ENCODE peak calls at places on chromosomes 1 and 21, in eight cellular contexts. One of them, this sample, is unnamed.

GRCh38 chr1:27522860-27523665 is 33.1 kb upstream of the WASF2 start:
- DNase-seq in CD4-positive, alpha-beta memory T cell: peak; percentile 65
- DNase-seq in astrocyte: no peak
- DNase-seq in CD8-positive, alpha-beta T cell: peak; percentile 58
- DNase-seq in pancreas: no peak
- DNase-seq in spleen: no peak
- DNase-seq in heart right ventricle: peak; percentile 69
- DNase-seq in uterus: peak; percentile 62
- DNase-seq in this sample: no peak

GRCh38 chr1:5822266-5822665 is 170.0 kb downstream of the NPHP4 start:
- DNase-seq in CD4-positive, alpha-beta memory T cell: no peak
- DNase-seq in astrocyte: no peak
- DNase-seq in CD8-positive, alpha-beta T cell: no peak
- DNase-seq in pancreas: no peak
- DNase-seq in spleen: no peak
- DNase-seq in heart right ventricle: no peak
- DNase-seq in uterus: no peak
- DNase-seq in this sample: no peak

GRCh38 chr1:197464039-197464438 is 196.0 kb downstream of the CRB1 start:
- DNase-seq in CD4-positive, alpha-beta memory T cell: no peak
- DNase-seq in astrocyte: peak; percentile 90
- DNase-seq in CD8-positive, alpha-beta T cell: no peak
- DNase-seq in pancreas: peak; percentile 18
- DNase-seq in spleen: no peak
- DNase-seq in heart right ventricle: no peak
- DNase-seq in uterus: peak; percentile 36
- DNase-seq in this sample: peak; percentile 62

GRCh38 chr1:204147392-204148097 is 4.3 kb downstream of the ETNK2 start:
- DNase-seq in CD4-positive, alpha-beta memory T cell: no peak
- DNase-seq in astrocyte: no peak
- DNase-seq in CD8-positive, alpha-beta T cell: no peak
- DNase-seq in pancreas: no peak
- DNase-seq in spleen: peak; percentile 36
- DNase-seq in heart right ventricle: no peak
- DNase-seq in uterus: no peak
- DNase-seq in this sample: no peak

GRCh38 chr1:10765734-10766478 is 30.5 kb downstream of the CASZ1 start:
- DNase-seq in CD4-positive, alpha-beta memory T cell: no peak
- DNase-seq in astrocyte: no peak
- DNase-seq in CD8-positive, alpha-beta T cell: no peak
- DNase-seq in pancreas: peak; percentile 70
- DNase-seq in spleen: no peak
- DNase-seq in heart right ventricle: no peak
- DNase-seq in uterus: no peak
- DNase-seq in this sample: no peak

GRCh38 chr1:230110971-230111370 is 43.9 kb downstream of the GALNT2 start:
- DNase-seq in CD4-positive, alpha-beta memory T cell: no peak
- DNase-seq in astrocyte: no peak
- DNase-seq in CD8-positive, alpha-beta T cell: no peak
- DNase-seq in pancreas: no peak
- DNase-seq in spleen: no peak
- DNase-seq in heart right ventricle: no peak
- DNase-seq in uterus: no peak
- DNase-seq in this sample: no peak

GRCh38 chr1:47211796-47212269 is 20.2 kb downstream of the TAL1 start:
- DNase-seq in CD4-positive, alpha-beta memory T cell: no peak
- DNase-seq in astrocyte: no peak
- DNase-seq in CD8-positive, alpha-beta T cell: no peak
- DNase-seq in pancreas: no peak
- DNase-seq in spleen: peak; percentile 77
- DNase-seq in heart right ventricle: peak; percentile 45
- DNase-seq in uterus: no peak
- DNase-seq in this sample: no peak

GRCh38 chr1:64499966-64500365 is 30.0 kb downstream of the CACHD1 start:
- DNase-seq in CD4-positive, alpha-beta memory T cell: no peak
- DNase-seq in astrocyte: no peak
- DNase-seq in CD8-positive, alpha-beta T cell: no peak
- DNase-seq in pancreas: no peak
- DNase-seq in spleen: no peak
- DNase-seq in heart right ventricle: no peak
- DNase-seq in uterus: no peak
- DNase-seq in this sample: no peak

GRCh38 chr1:102628008-102628736 is 480.1 kb downstream of the COL11A1 start:
- DNase-seq in CD4-positive, alpha-beta memory T cell: no peak
- DNase-seq in astrocyte: no peak
- DNase-seq in CD8-positive, alpha-beta T cell: no peak
- DNase-seq in pancreas: no peak
- DNase-seq in spleen: no peak
- DNase-seq in heart right ventricle: no peak
- DNase-seq in uterus: no peak
- DNase-seq in this sample: peak; percentile 26

GRCh38 chr1:167933779-167934178 is 2.7 kb upstream of the DCAF6 start:
- DNase-seq in CD4-positive, alpha-beta memory T cell: no peak
- DNase-seq in astrocyte: no peak
- DNase-seq in CD8-positive, alpha-beta T cell: no peak
- DNase-seq in pancreas: no peak
- DNase-seq in spleen: no peak
- DNase-seq in heart right ventricle: no peak
- DNase-seq in uterus: no peak
- DNase-seq in this sample: no peak

GRCh38 chr1:53046930-53047329 is 15.1 kb upstream of the PODN start:
- DNase-seq in CD4-positive, alpha-beta memory T cell: no peak
- DNase-seq in astrocyte: peak; percentile 73
- DNase-seq in CD8-positive, alpha-beta T cell: no peak
- DNase-seq in pancreas: no peak
- DNase-seq in spleen: no peak
- DNase-seq in heart right ventricle: no peak
- DNase-seq in uterus: no peak
- DNase-seq in this sample: no peak

GRCh38 chr1:12480748-12481362 is 137.2 kb downstream of the DHRS3 start:
- DNase-seq in CD4-positive, alpha-beta memory T cell: peak; percentile 45
- DNase-seq in astrocyte: peak; percentile 97
- DNase-seq in CD8-positive, alpha-beta T cell: peak; percentile 25
- DNase-seq in pancreas: no peak
- DNase-seq in spleen: peak; percentile 82
- DNase-seq in heart right ventricle: no peak
- DNase-seq in uterus: no peak
- DNase-seq in this sample: peak; percentile 70

GRCh38 chr1:154353460-154353904 is 28.2 kb downstream of the ATP8B2 start:
- DNase-seq in CD4-positive, alpha-beta memory T cell: peak; percentile 58
- DNase-seq in astrocyte: peak; percentile 17
- DNase-seq in CD8-positive, alpha-beta T cell: no peak
- DNase-seq in pancreas: peak; percentile 40
- DNase-seq in spleen: no peak
- DNase-seq in heart right ventricle: no peak
- DNase-seq in uterus: peak; percentile 41
- DNase-seq in this sample: peak; percentile 65

GRCh38 chr1:14742181-14742980 is 143.9 kb downstream of the KAZN start:
- DNase-seq in CD4-positive, alpha-beta memory T cell: no peak
- DNase-seq in astrocyte: peak; percentile 99
- DNase-seq in CD8-positive, alpha-beta T cell: no peak
- DNase-seq in pancreas: no peak
- DNase-seq in spleen: no peak
- DNase-seq in heart right ventricle: no peak
- DNase-seq in uterus: no peak
- DNase-seq in this sample: peak; percentile 94

GRCh38 chr1:149962039-149962647 is 25.5 kb upstream of the MTMR11 start:
- DNase-seq in CD4-positive, alpha-beta memory T cell: no peak
- DNase-seq in astrocyte: peak; percentile 57
- DNase-seq in CD8-positive, alpha-beta T cell: peak; percentile 42
- DNase-seq in pancreas: peak; percentile 34
- DNase-seq in spleen: no peak
- DNase-seq in heart right ventricle: no peak
- DNase-seq in uterus: peak; percentile 60
- DNase-seq in this sample: peak; percentile 90

GRCh38 chr1:227756172-227756959 is 21.1 kb downstream of the SNAP47 start:
- DNase-seq in CD4-positive, alpha-beta memory T cell: peak; percentile 24
- DNase-seq in astrocyte: no peak
- DNase-seq in CD8-positive, alpha-beta T cell: no peak
- DNase-seq in pancreas: no peak
- DNase-seq in spleen: no peak
- DNase-seq in heart right ventricle: no peak
- DNase-seq in uterus: peak; percentile 75
- DNase-seq in this sample: no peak
- H3K4me1 ChIP-seq in CD4-positive, alpha-beta memory T cell: peaks cover 36% of the 10 kb centered on the region
- H3K4me1 ChIP-seq in astrocyte: peaks cover 27% of the 10 kb centered on the region
- H3K4me1 ChIP-seq in CD8-positive, alpha-beta T cell: peaks cover 7% of the 10 kb centered on the region
- H3K4me1 ChIP-seq in pancreas: no peaks in the 10 kb centered on the region
- H3K4me1 ChIP-seq in spleen: peaks cover 11% of the 10 kb centered on the region
- H3K4me1 ChIP-seq in heart right ventricle: peaks cover 91% of the 10 kb centered on the region
- H3K4me1 ChIP-seq in uterus: peaks cover 11% of the 10 kb centered on the region
- H3K4me1 ChIP-seq in this sample: peaks cover 30% of the 10 kb centered on the region

DNA sequence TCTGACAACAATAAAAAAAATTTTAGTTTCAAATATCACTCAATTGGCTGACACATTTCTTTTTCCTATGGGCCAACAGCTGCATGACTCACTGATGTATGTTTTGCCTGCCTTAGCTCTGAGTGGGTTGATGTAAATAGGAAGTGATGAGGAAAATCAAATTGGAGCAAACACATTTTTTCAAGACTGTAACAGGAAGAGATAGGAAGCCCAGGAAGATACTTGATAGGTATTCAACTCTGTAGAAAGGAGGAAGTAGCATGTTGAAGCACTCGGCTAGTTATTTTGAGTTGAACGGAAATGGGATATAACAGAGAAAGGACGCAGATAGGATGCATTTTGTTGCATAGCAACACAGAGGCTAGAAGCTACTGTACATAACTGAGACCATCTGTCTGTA is 168.0 kb upstream of the NR5A2 start:
- DNase-seq in CD4-positive, alpha-beta memory T cell: no peak
- DNase-seq in astrocyte: peak; percentile 47
- DNase-seq in CD8-positive, alpha-beta T cell: no peak
- DNase-seq in pancreas: no peak
- DNase-seq in spleen: no peak
- DNase-seq in heart right ventricle: no peak
- DNase-seq in uterus: no peak
- DNase-seq in this sample: peak; percentile 88
- H3K4me1 ChIP-seq in CD4-positive, alpha-beta memory T cell: no peaks in the 10 kb centered on the region
- H3K4me1 ChIP-seq in astrocyte: peaks cover 22% of the 10 kb centered on the region
- H3K4me1 ChIP-seq in CD8-positive, alpha-beta T cell: no peaks in the 10 kb centered on the region
- H3K4me1 ChIP-seq in pancreas: no peaks in the 10 kb centered on the region
- H3K4me1 ChIP-seq in spleen: no peaks in the 10 kb centered on the region
- H3K4me1 ChIP-seq in heart right ventricle: no peaks in the 10 kb centered on the region
- H3K4me1 ChIP-seq in uterus: no peaks in the 10 kb centered on the region
- H3K4me1 ChIP-seq in this sample: peaks cover 36% of the 10 kb centered on the region

DNA sequence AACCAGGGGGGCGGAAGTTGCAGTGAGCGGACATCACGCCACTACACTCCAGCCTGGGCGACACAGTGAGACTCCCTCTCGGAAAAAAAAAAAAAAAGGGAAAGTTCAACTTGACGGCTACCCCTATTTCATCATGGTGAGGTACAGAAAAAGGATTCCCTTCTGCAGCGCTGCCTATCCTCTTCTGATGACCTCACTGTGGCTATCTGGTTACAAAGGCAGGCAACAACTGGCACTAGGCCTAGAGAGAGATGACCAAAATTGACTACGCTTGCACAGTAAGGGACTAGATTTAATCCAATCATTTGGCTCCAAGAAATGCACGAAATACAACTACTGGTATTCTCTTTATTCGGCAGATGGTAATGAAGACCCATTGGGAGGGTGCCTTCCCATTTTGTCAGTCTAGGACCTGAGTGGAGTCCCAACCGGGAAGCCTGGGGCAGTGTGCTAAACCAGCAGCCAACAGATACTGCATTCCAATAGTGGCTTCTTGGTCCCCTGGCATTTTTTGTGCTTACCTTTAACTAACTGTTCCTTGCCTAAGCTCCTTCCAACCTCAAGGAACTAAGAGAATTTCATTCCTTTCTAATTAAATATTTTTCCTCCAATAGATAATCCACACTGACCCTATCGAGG is 36.6 kb downstream of the ITPKB start:
- DNase-seq in CD4-positive, alpha-beta memory T cell: no peak
- DNase-seq in astrocyte: peak; percentile 72
- DNase-seq in CD8-positive, alpha-beta T cell: no peak
- DNase-seq in pancreas: no peak
- DNase-seq in spleen: no peak
- DNase-seq in heart right ventricle: no peak
- DNase-seq in uterus: peak; percentile 78
- DNase-seq in this sample: peak; percentile 46
- H3K4me1 ChIP-seq in CD4-positive, alpha-beta memory T cell: peaks cover 87% of the 10 kb centered on the region
- H3K4me1 ChIP-seq in astrocyte: peaks cover 16% of the 10 kb centered on the region
- H3K4me1 ChIP-seq in CD8-positive, alpha-beta T cell: peaks cover 85% of the 10 kb centered on the region
- H3K4me1 ChIP-seq in pancreas: peaks cover 9% of the 10 kb centered on the region
- H3K4me1 ChIP-seq in spleen: peaks cover 67% of the 10 kb centered on the region
- H3K4me1 ChIP-seq in heart right ventricle: peaks cover 88% of the 10 kb centered on the region
- H3K4me1 ChIP-seq in uterus: peaks cover 11% of the 10 kb centered on the region
- H3K4me1 ChIP-seq in this sample: peaks cover 30% of the 10 kb centered on the region

DNA sequence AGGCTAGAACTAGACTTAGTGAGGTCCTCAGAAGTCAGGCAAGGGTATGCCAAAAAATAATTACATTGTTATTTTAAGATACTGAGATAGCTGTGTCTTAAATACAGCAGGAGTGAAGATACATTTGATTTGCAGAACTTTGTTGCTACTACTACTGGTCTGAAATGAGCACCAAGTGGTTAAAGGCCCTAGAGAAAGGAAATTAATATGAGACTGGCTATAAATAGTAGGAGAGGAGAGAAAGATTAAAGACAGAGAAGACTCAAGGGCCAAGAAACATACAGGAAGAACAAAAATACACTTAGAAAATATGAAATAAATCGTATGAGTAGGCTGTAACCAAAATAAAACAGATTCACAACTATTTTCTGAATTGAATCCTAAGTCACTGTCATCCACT is 21.3 kb downstream of the HNRNPR start:
- DNase-seq in CD4-positive, alpha-beta memory T cell: no peak
- DNase-seq in astrocyte: no peak
- DNase-seq in CD8-positive, alpha-beta T cell: no peak
- DNase-seq in pancreas: no peak
- DNase-seq in spleen: no peak
- DNase-seq in heart right ventricle: no peak
- DNase-seq in uterus: no peak
- DNase-seq in this sample: no peak
- H3K4me1 ChIP-seq in CD4-positive, alpha-beta memory T cell: no peaks in the 10 kb centered on the region
- H3K4me1 ChIP-seq in astrocyte: no peaks in the 10 kb centered on the region
- H3K4me1 ChIP-seq in CD8-positive, alpha-beta T cell: no peaks in the 10 kb centered on the region
- H3K4me1 ChIP-seq in pancreas: no peaks in the 10 kb centered on the region
- H3K4me1 ChIP-seq in spleen: peaks cover 10% of the 10 kb centered on the region
- H3K4me1 ChIP-seq in heart right ventricle: peaks cover 21% of the 10 kb centered on the region
- H3K4me1 ChIP-seq in uterus: peaks cover 6% of the 10 kb centered on the region
- H3K4me1 ChIP-seq in this sample: no peaks in the 10 kb centered on the region

DNA sequence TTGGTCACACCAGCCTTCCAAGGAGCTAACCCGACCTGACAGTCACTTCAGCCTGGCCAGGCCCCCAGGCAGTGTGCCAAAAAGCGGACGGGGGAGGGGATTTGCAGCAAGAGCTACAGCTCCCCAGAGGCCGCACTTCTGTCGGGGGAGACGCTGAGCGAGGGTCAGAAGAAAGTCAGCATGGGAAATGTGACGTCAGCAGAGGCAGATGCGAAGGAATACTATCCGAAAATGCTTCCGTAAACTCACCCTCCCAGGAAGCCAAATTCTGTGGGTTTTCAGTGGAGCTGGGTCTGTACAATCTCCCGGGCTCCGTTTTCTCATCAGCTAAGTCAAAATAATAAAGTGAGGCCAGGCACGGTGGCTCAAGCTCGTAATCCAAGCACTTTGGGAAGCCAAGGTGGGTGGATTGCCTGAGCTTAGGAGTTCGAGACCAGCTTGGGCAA is 28.5 kb upstream of the ECE1 start:
- DNase-seq in CD4-positive, alpha-beta memory T cell: no peak
- DNase-seq in astrocyte: no peak
- DNase-seq in CD8-positive, alpha-beta T cell: no peak
- DNase-seq in pancreas: peak; percentile 87
- DNase-seq in spleen: no peak
- DNase-seq in heart right ventricle: peak; percentile 96
- DNase-seq in uterus: peak; percentile 99
- DNase-seq in this sample: no peak
- H3K4me1 ChIP-seq in CD4-positive, alpha-beta memory T cell: peaks cover 30% of the 10 kb centered on the region
- H3K4me1 ChIP-seq in astrocyte: peaks cover 54% of the 10 kb centered on the region
- H3K4me1 ChIP-seq in CD8-positive, alpha-beta T cell: peaks cover 19% of the 10 kb centered on the region
- H3K4me1 ChIP-seq in pancreas: peaks cover 68% of the 10 kb centered on the region
- H3K4me1 ChIP-seq in spleen: peaks cover 66% of the 10 kb centered on the region
- H3K4me1 ChIP-seq in heart right ventricle: peaks cover 89% of the 10 kb centered on the region
- H3K4me1 ChIP-seq in uterus: peaks cover 52% of the 10 kb centered on the region
- H3K4me1 ChIP-seq in this sample: peaks cover 90% of the 10 kb centered on the region

GRCh38 chr21:15928686-15929085 is 198.9 kb downstream of the USP25 start:
- DNase-seq in CD4-positive, alpha-beta memory T cell: no peak
- DNase-seq in astrocyte: no peak
- DNase-seq in CD8-positive, alpha-beta T cell: no peak
- DNase-seq in pancreas: no peak
- DNase-seq in spleen: no peak
- DNase-seq in heart right ventricle: no peak
- DNase-seq in uterus: no peak
- DNase-seq in this sample: no peak
- H3K4me1 ChIP-seq in CD4-positive, alpha-beta memory T cell: no peaks in the 10 kb centered on the region
- H3K4me1 ChIP-seq in astrocyte: no peaks in the 10 kb centered on the region
- H3K4me1 ChIP-seq in CD8-positive, alpha-beta T cell: no peaks in the 10 kb centered on the region
- H3K4me1 ChIP-seq in pancreas: no peaks in the 10 kb centered on the region
- H3K4me1 ChIP-seq in spleen: no peaks in the 10 kb centered on the region
- H3K4me1 ChIP-seq in heart right ventricle: no peaks in the 10 kb centered on the region
- H3K4me1 ChIP-seq in uterus: no peaks in the 10 kb centered on the region
- H3K4me1 ChIP-seq in this sample: no peaks in the 10 kb centered on the region

This sample was measured in adipocyte.